ENCODE peak calls at places on chromosomes 5 and 9, in seven cellular contexts. H is IMR-90, I is HepG2, J is H1, K is SK-N-SH, F is GM12878, X is K562. L is an unnamed sample. For H4K20me1, the result is how much of the 10 kb centered on the place peaks cover.

GRCh38 chr5:143428738-143429420 is 25.4 kb upstream of the NR3C1 start:
- DNase-seq in H (no peak), I (no peak), J (no peak), K (no peak), F (no peak), X (no peak), L (no peak)

GRCh38 chr5:96565843-96566242 is 96.3 kb upstream of the CAST start:
- DNase-seq in H (peak), I (no peak), J (no peak), K (peak), F (no peak), X (peak), L (no peak)

GRCh38 chr5:151487544-151487943 is 40.1 kb downstream of the SLC36A1 start:
- DNase-seq in H (no peak), I (no peak), J (no peak), K (no peak), F (no peak), X (no peak), L (no peak)

GRCh38 chr5:127813633-127814171 is 110.5 kb downstream of the CCDC192 start:
- DNase-seq in H (peak), I (no peak), J (no peak), K (no peak), F (no peak), X (no peak), L (no peak)

GRCh38 chr5:177071671-177072385 is 14.9 kb upstream of the FGFR4 start:
- DNase-seq in H (peak), I (peak), J (peak), K (peak), F (peak), X (peak), L (peak)

GRCh38 chr5:1019001-1019651 is 10.5 kb downstream of the NKD2 start:
- DNase-seq in H (no peak), I (no peak), J (no peak), K (no peak), F (no peak), X (no peak), L (no peak)

GRCh38 chr5:55030676-55031445 is 6.8 kb downstream of the GZMK start:
- DNase-seq in H (peak), I (no peak), J (no peak), K (no peak), F (no peak), X (no peak), L (no peak)

GRCh38 chr5:58262226-58262625 is 197.7 kb downstream of the PLK2 start:
- DNase-seq in H (peak), I (no peak), J (no peak), K (no peak), F (no peak), X (no peak), L (no peak)

GRCh38 chr9:130661461-130662098 is 2.8 kb upstream of the PRDM12 start:
- DNase-seq in H (no peak), I (no peak), J (peak), K (peak), F (no peak), X (no peak), L (no peak)

GRCh38 chr9:503881-504852 is 289.5 kb downstream of the DOCK8 start:
- DNase-seq in H (peak), I (peak), J (peak), K (peak), F (no peak), X (peak), L (peak)

GRCh38 chr5:132301341-132302274 is 7.4 kb downstream of the SLC22A4 start:
- DNase-seq in H (no peak), I (no peak), J (no peak), K (no peak), F (no peak), X (no peak), L (no peak)

GRCh38 chr5:39680213-39680612 is 255.4 kb upstream of the DAB2 start:
- DNase-seq in H (no peak), I (no peak), J (no peak), K (no peak), F (no peak), X (no peak), L (no peak)

GRCh38 chr9:34025062-34025461 is 23.6 kb downstream of the UBAP2 start:
- DNase-seq in H (peak), I (no peak), J (no peak), K (no peak), F (no peak), X (no peak), L (no peak)

GRCh38 chr9:38106488-38106887 is 37.5 kb upstream of the SHB start:
- DNase-seq in H (no peak), I (no peak), J (no peak), K (no peak), F (no peak), X (no peak), L (no peak)

GRCh38 chr5:5671823-5672222 is 249.3 kb downstream of the ICE1 start:
- DNase-seq in H (no peak), I (no peak), J (no peak), K (no peak), F (no peak), X (no peak), L (no peak)

GRCh38 chr9:138050472-138051330 is 173.1 kb downstream of the CACNA1B start:
- DNase-seq in H (no peak), I (no peak), J (peak), K (peak), F (no peak), X (no peak), L (no peak)
- H4K20me1 ChIP-seq in H (under half), I (under half), J (under half), K (under half), F (under half), X (under half), L (under half)

GRCh38 chr5:137500616-137501225 is 1.6 kb upstream of the SPOCK1 start:
- DNase-seq in H (no peak), I (no peak), J (no peak), K (no peak), F (no peak), X (no peak), L (no peak)
- TF ChIP-seq RAD21 in H (no peak), I (no peak), J (no peak), K (no peak), F (no peak), X (no peak), L (no peak)

GRCh38 chr9:79015951-79016350 is 555.8 kb upstream of the TLE4 start:
- DNase-seq in H (no peak), I (no peak), J (no peak), K (no peak), F (no peak), X (no peak), L (no peak)

GRCh38 chr9:79020266-79020665 is 551.5 kb upstream of the TLE4 start:
- DNase-seq in H (no peak), I (no peak), J (no peak), K (no peak), F (no peak), X (no peak), L (no peak)

GRCh38 chr9:79023134-79023577 is 548.6 kb upstream of the TLE4 start:
- DNase-seq in H (peak), I (no peak), J (no peak), K (no peak), F (no peak), X (no peak), L (peak)

GRCh38 chr9:79026311-79026710 is 545.5 kb upstream of the TLE4 start:
- DNase-seq in H (no peak), I (no peak), J (no peak), K (no peak), F (peak), X (no peak), L (no peak)

GRCh38 chr9:79021084-79021483 is 550.7 kb upstream of the TLE4 start:
- DNase-seq in H (no peak), I (no peak), J (no peak), K (no peak), F (no peak), X (no peak), L (no peak)
- H3K9ac ChIP-seq in H (no peak), I (no peak), J (no peak), K (no peak), F (no peak), X (no peak), L (no peak)

GRCh38 chr9:126838895-126839294 is 21.5 kb upstream of the ZBTB34 start:
- DNase-seq in H (no peak), I (no peak), J (no peak), K (no peak), F (peak), X (no peak), L (no peak)
- H4K20me1 ChIP-seq in H (under half), I (under half), J (under half), K (under half), F (under half), X (under half), L (under half)

GRCh38 chr5:88719434-88719833 is 163.6 kb downstream of the MEF2C start:
- DNase-seq in H (no peak), I (no peak), J (no peak), K (no peak), F (no peak), X (no peak), L (no peak)

GRCh38 chr5:88727705-88728313 is 155.2 kb downstream of the MEF2C start:
- DNase-seq in H (peak), I (no peak), J (no peak), K (no peak), F (no peak), X (peak), L (peak)

GRCh38 chr5:88729476-88730182 is 153.4 kb downstream of the MEF2C start:
- DNase-seq in H (peak), I (peak), J (peak), K (peak), F (peak), X (peak), L (peak)

GRCh38 chr5:88722546-88722945 is 160.4 kb downstream of the MEF2C start:
- DNase-seq in H (no peak), I (no peak), J (no peak), K (no peak), F (no peak), X (no peak), L (no peak)

DNA sequence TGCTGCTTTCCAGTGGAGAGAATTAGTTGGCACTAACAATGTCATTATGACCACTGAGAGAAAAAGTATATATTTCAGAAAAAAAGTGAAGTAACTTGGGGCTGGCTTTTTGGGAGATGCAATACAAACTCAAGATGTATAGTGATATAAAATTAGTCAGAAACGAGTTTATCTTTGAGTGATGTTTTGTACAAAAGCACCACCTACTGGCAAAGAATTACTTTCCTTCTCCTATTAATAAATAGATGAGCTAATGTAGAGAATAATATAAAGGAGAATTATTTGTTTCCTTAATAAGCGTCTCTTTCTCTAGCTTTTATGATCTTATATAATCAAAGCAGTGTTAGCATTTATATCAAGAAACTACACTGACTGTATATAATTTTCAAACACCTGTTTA is 158.8 kb downstream of the MEF2C start:
- DNase-seq in H (peak), I (no peak), J (no peak), K (no peak), F (no peak), X (no peak), L (peak)
- TF ChIP-seq RAD21 in H (peak), I (no peak), J (peak), K (peak), F (no peak), X (peak), L (peak)

DNA sequence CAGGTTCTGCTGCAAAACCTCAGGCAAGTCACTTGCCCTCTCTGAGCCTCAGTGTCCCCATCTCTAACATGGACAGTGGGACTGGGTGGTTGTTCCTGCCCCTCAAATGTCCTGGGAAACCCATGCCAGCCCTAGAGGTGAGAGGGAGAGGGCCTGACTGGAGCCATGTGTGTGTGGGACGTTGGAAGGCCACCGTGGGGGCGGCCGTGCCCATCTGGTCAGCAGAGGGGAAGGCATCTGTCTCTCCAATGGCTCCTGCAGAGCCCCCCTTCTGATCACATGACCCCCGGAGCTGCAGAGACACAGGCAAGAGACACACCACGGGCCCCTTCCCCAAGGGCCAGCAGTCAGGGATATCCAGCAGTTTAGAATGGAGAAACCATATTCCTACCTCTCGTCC is 1.7 kb downstream of the DNM1 start:
- DNase-seq in H (no peak), I (no peak), J (no peak), K (peak), F (no peak), X (no peak), L (no peak)
- H3K9ac ChIP-seq in H (no peak), I (no peak), J (no peak), K (peak), F (no peak), X (no peak), L (no peak)

GRCh38 chr5:171999877-172000276 is 6.6 kb downstream of the FBXW11 start:
- DNase-seq in H (no peak), I (no peak), J (no peak), K (no peak), F (peak), X (no peak), L (no peak)
- H4K20me1 ChIP-seq in H (half or more), I (under half), J (under half), K (half or more), F (under half), X (under half), L (under half)

GRCh38 chr9:113568081-113568435 is 104.5 kb downstream of the RGS3 start:
- DNase-seq in H (no peak), I (no peak), J (no peak), K (no peak), F (no peak), X (no peak), L (no peak)

GRCh38 chr9:113567361-113568080 is 104.0 kb downstream of the RGS3 start:
- DNase-seq in H (no peak), I (no peak), J (no peak), K (no peak), F (no peak), X (no peak), L (no peak)

GRCh38 chr9:113566011-113566711 is 102.6 kb downstream of the RGS3 start:
- DNase-seq in H (no peak), I (no peak), J (no peak), K (no peak), F (no peak), X (no peak), L (no peak)

GRCh38 chr9:113564804-113565237 is 101.3 kb downstream of the RGS3 start:
- DNase-seq in H (peak), I (no peak), J (peak), K (peak), F (no peak), X (no peak), L (no peak)

DNA sequence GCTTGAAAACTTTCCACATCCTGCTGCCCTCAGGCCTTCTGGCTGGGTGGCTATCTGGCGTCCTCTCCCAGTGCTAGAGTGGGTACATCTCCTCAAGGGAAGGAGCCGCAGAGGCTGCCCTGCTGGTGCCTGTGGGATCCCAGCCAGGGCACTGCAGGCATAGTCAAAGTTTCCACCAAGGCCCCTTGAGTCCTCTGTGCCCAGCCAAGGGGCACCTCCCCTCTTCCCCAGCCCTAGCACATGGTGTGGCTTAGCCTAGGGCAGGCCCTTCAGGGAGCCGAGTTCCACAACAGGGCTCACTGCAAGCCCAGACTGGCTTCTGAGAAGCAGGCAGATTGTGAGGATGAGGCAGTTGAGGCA is 103.2 kb downstream of the RGS3 start:
- DNase-seq in H (no peak), I (no peak), J (no peak), K (peak), F (no peak), X (no peak), L (no peak)
- TF ChIP-seq RAD21 in H (no peak), I (no peak), J (no peak), K (no peak), F (no peak), X (no peak), L (no peak)

GRCh38 chr9:107268560-107268959 is 14.5 kb upstream of the RAD23B start:
- DNase-seq in H (no peak), I (no peak), J (no peak), K (no peak), F (no peak), X (no peak), L (no peak)
- H3K9ac ChIP-seq in H (no peak), I (no peak), J (no peak), K (no peak), F (no peak), X (no peak), L (no peak)

L was measured in HCT116.